ENCODE peak calls at places on chromosomes 7 and 10, in eight cellular contexts. One of them, this sample, is unnamed.

GRCh38 chr10:112678581-112678980 is 231.6 kb downstream of the VTI1A start:
- DNase-seq in choroid plexus epithelial cell: no peak
- DNase-seq in cardiac fibroblast: no peak
- DNase-seq in activated naive CD4-positive, alpha-beta T cell: no peak
- DNase-seq in NB4: no peak
- DNase-seq in upper lobe of right lung: no peak
- DNase-seq in activated T-helper 1 cell treated with Interleukin-2 at 50 U/mL for 16 hours: no peak
- DNase-seq in T-helper 9 cell: no peak
- DNase-seq in this sample: no peak

GRCh38 chr7:11726251-11727155 is 105.5 kb downstream of the THSD7A start:
- DNase-seq in cardiac fibroblast: peak
- DNase-seq in choroid plexus epithelial cell: peak
- DNase-seq in activated naive CD4-positive, alpha-beta T cell: no peak
- DNase-seq in NB4: no peak
- DNase-seq in upper lobe of right lung: no peak
- DNase-seq in T-helper 9 cell: no peak
- DNase-seq in activated T-helper 1 cell treated with Interleukin-2 at 50 U/mL for 16 hours: no peak
- DNase-seq in this sample: no peak

GRCh38 chr7:96330193-96330592 is 8.3 kb upstream of the SLC25A13 start:
- DNase-seq in activated T-helper 1 cell treated with Interleukin-2 at 50 U/mL for 16 hours: no peak
- DNase-seq in T-helper 9 cell: no peak
- DNase-seq in cardiac fibroblast: no peak
- DNase-seq in activated naive CD4-positive, alpha-beta T cell: no peak
- DNase-seq in NB4: no peak
- DNase-seq in upper lobe of right lung: no peak
- DNase-seq in choroid plexus epithelial cell: peak
- DNase-seq in this sample: no peak

GRCh38 chr10:72694476-72695369 is 2.8 kb downstream of the MCU start:
- DNase-seq in choroid plexus epithelial cell: peak
- DNase-seq in activated T-helper 1 cell treated with Interleukin-2 at 50 U/mL for 16 hours: no peak
- DNase-seq in activated naive CD4-positive, alpha-beta T cell: no peak
- DNase-seq in T-helper 9 cell: no peak
- DNase-seq in NB4: peak
- DNase-seq in cardiac fibroblast: peak
- DNase-seq in upper lobe of right lung: no peak
- DNase-seq in this sample: no peak

GRCh38 chr7:158603773-158604755 is 16.4 kb upstream of the PTPRN2 start:
- DNase-seq in NB4: no peak
- DNase-seq in activated naive CD4-positive, alpha-beta T cell: no peak
- DNase-seq in choroid plexus epithelial cell: no peak
- DNase-seq in upper lobe of right lung: no peak
- DNase-seq in activated T-helper 1 cell treated with Interleukin-2 at 50 U/mL for 16 hours: no peak
- DNase-seq in T-helper 9 cell: no peak
- DNase-seq in cardiac fibroblast: no peak
- DNase-seq in this sample: no peak

GRCh38 chr10:72084094-72084459 is 4.3 kb downstream of the SPOCK2 start:
- DNase-seq in activated naive CD4-positive, alpha-beta T cell: no peak
- DNase-seq in choroid plexus epithelial cell: no peak
- DNase-seq in activated T-helper 1 cell treated with Interleukin-2 at 50 U/mL for 16 hours: peak
- DNase-seq in T-helper 9 cell: peak
- DNase-seq in NB4: no peak
- DNase-seq in upper lobe of right lung: no peak
- DNase-seq in cardiac fibroblast: no peak
- DNase-seq in this sample: peak

GRCh38 chr10:92239600-92240288 is 51.1 kb downstream of the CPEB3 start:
- DNase-seq in cardiac fibroblast: peak
- DNase-seq in choroid plexus epithelial cell: peak
- DNase-seq in NB4: peak
- DNase-seq in T-helper 9 cell: peak
- DNase-seq in activated T-helper 1 cell treated with Interleukin-2 at 50 U/mL for 16 hours: peak
- DNase-seq in activated naive CD4-positive, alpha-beta T cell: peak
- DNase-seq in upper lobe of right lung: peak
- DNase-seq in this sample: peak

GRCh38 chr10:79082631-79083581 is 14.1 kb downstream of the ZMIZ1 start:
- DNase-seq in activated naive CD4-positive, alpha-beta T cell: no peak
- DNase-seq in NB4: no peak
- DNase-seq in T-helper 9 cell: no peak
- DNase-seq in cardiac fibroblast: no peak
- DNase-seq in upper lobe of right lung: no peak
- DNase-seq in choroid plexus epithelial cell: peak
- DNase-seq in activated T-helper 1 cell treated with Interleukin-2 at 50 U/mL for 16 hours: no peak
- DNase-seq in this sample: no peak

GRCh38 chr7:24721378-24722030 is 35.8 kb downstream of the GSDME start:
- DNase-seq in NB4: no peak
- DNase-seq in activated naive CD4-positive, alpha-beta T cell: no peak
- DNase-seq in upper lobe of right lung: no peak
- DNase-seq in choroid plexus epithelial cell: no peak
- DNase-seq in cardiac fibroblast: no peak
- DNase-seq in activated T-helper 1 cell treated with Interleukin-2 at 50 U/mL for 16 hours: no peak
- DNase-seq in T-helper 9 cell: no peak
- DNase-seq in this sample: no peak

GRCh38 chr7:127822822-127823508 is 171.0 kb downstream of the SND1 start:
- DNase-seq in T-helper 9 cell: no peak
- DNase-seq in NB4: peak
- DNase-seq in upper lobe of right lung: no peak
- DNase-seq in activated naive CD4-positive, alpha-beta T cell: no peak
- DNase-seq in choroid plexus epithelial cell: no peak
- DNase-seq in activated T-helper 1 cell treated with Interleukin-2 at 50 U/mL for 16 hours: no peak
- DNase-seq in cardiac fibroblast: no peak
- DNase-seq in this sample: no peak

GRCh38 chr10:103966671-103967432 is at the start of gene SLK:
- DNase-seq in activated T-helper 1 cell treated with Interleukin-2 at 50 U/mL for 16 hours: peak
- DNase-seq in NB4: peak
- DNase-seq in activated naive CD4-positive, alpha-beta T cell: peak
- DNase-seq in upper lobe of right lung: peak
- DNase-seq in choroid plexus epithelial cell: peak
- DNase-seq in T-helper 9 cell: peak
- DNase-seq in cardiac fibroblast: peak
- DNase-seq in this sample: peak

GRCh38 chr7:131895541-131896173 is 339.2 kb upstream of the PODXL start:
- DNase-seq in cardiac fibroblast: peak
- DNase-seq in NB4: peak
- DNase-seq in activated T-helper 1 cell treated with Interleukin-2 at 50 U/mL for 16 hours: no peak
- DNase-seq in choroid plexus epithelial cell: peak
- DNase-seq in T-helper 9 cell: no peak
- DNase-seq in upper lobe of right lung: no peak
- DNase-seq in activated naive CD4-positive, alpha-beta T cell: no peak
- DNase-seq in this sample: no peak

GRCh38 chr7:140403878-140404564 is at the start of gene RAB19:
- DNase-seq in T-helper 9 cell: peak
- DNase-seq in cardiac fibroblast: no peak
- DNase-seq in activated T-helper 1 cell treated with Interleukin-2 at 50 U/mL for 16 hours: peak
- DNase-seq in choroid plexus epithelial cell: no peak
- DNase-seq in activated naive CD4-positive, alpha-beta T cell: no peak
- DNase-seq in upper lobe of right lung: peak
- DNase-seq in NB4: no peak
- DNase-seq in this sample: no peak